ENCODE peak calls at places on chromosomes 4 and X, in five cellular contexts. X is COR-L47, P is right atrium auricular region, D is GM20000, L is nephron progenitor cell. K is an unnamed sample.
A peak's percentile ranks its signal among the peaks of the same experiment; 100 is the strongest.

GRCh38 chrX:1851527-1851926 is 236.7 kb downstream of the ASMT start:
- DNase-seq in X (no peak), P (no peak), D (no peak), L (no peak), K (no peak)

GRCh38 chrX:108468486-108468885 is 28.8 kb downstream of the COL4A5 start:
- DNase-seq in X (no peak), P (no peak), D (no peak), L (no peak), K (no peak)

GRCh38 chr4:186634591-186635128 is 79.3 kb upstream of the MTNR1A start:
- DNase-seq in X (no peak), P (no peak), D (no peak), L (no peak), K (no peak)

GRCh38 chrX:39519566-39520301 is 578.0 kb downstream of the BCOR start:
- DNase-seq in X (no peak), P (peak; percentile 64), D (no peak), L (no peak), K (no peak)

GRCh38 chr4:26087108-26087507 is 173.1 kb downstream of the SMIM20 start:
- DNase-seq in X (no peak), P (no peak), D (no peak), L (no peak), K (no peak)

GRCh38 chr4:7607156-7607910 is 172.6 kb upstream of the PSAPL1 start:
- DNase-seq in X (no peak), P (no peak), D (no peak), L (no peak), K (no peak)

GRCh38 chr4:162891788-162892707 is 274.6 kb downstream of the NAF1 start:
- DNase-seq in X (no peak), P (no peak), D (peak; percentile 61), L (no peak), K (no peak)

GRCh38 chrX:67610282-67610681 is 66.5 kb downstream of the AR start:
- DNase-seq in X (no peak), P (no peak), D (no peak), L (no peak), K (no peak)

GRCh38 chr4:188168621-188169020 is 29.4 kb downstream of the TRIML1 start:
- DNase-seq in X (no peak), P (no peak), D (no peak), L (no peak), K (no peak)

GRCh38 chr4:36013206-36013605 is 231.1 kb downstream of the ARAP2 start:
- DNase-seq in X (no peak), P (no peak), D (no peak), L (no peak), K (no peak)

GRCh38 chrX:8879750-8880149 is 78.6 kb upstream of the FAM9A start:
- DNase-seq in X (no peak), P (no peak), D (no peak), L (peak; percentile 39), K (no peak)

GRCh38 chr4:185839204-185839712 is 27.3 kb upstream of the SORBS2 start:
- DNase-seq in X (no peak), P (no peak), D (no peak), L (peak; percentile 53), K (no peak)

GRCh38 chrX:1075741-1076140 is 136.7 kb downstream of the CRLF2 start:
- DNase-seq in X (no peak), P (no peak), D (no peak), L (no peak), K (no peak)

GRCh38 chrX:56790778-56791177 is 61.7 kb downstream of the NBDY start:
- DNase-seq in X (no peak), P (peak; percentile 43), D (no peak), L (no peak), K (no peak)

GRCh38 chrX:99033226-99033901 is 1376.7 kb downstream of the PCDH19 start:
- DNase-seq in X (no peak), P (no peak), D (no peak), L (no peak), K (no peak)

GRCh38 chrX:39894626-39895025 is 203.1 kb downstream of the BCOR start:
- DNase-seq in X (peak; percentile 43), P (no peak), D (no peak), L (no peak), K (no peak)

GRCh38 chrX:38891641-38892413 is 90.6 kb downstream of the MID1IP1 start:
- DNase-seq in X (no peak), P (no peak), D (peak; percentile 25), L (no peak), K (no peak)

GRCh38 chrX:107764845-107765608 is 10.6 kb downstream of the TSC22D3 start:
- DNase-seq in X (no peak), P (no peak), D (no peak), L (no peak), K (no peak)

GRCh38 chr4:6523251-6523650 is 50.8 kb upstream of the PPP2R2C start:
- DNase-seq in X (no peak), P (no peak), D (no peak), L (no peak), K (no peak)

GRCh38 chr4:80049813-80050534 is 23.1 kb downstream of the ANTXR2 start:
- DNase-seq in X (no peak), P (no peak), D (no peak), L (no peak), K (no peak)

GRCh38 chr4:152983774-152984411 is 47.8 kb downstream of the FHDC1 start:
- DNase-seq in X (no peak), P (no peak), D (no peak), L (no peak), K (no peak)

GRCh38 chrX:130186645-130187044 is 14.9 kb downstream of the RAB33A start:
- DNase-seq in X (no peak), P (no peak), D (no peak), L (no peak), K (no peak)

GRCh38 chrX:24148535-24149345 is 789 bp upstream of the ZFX start:
- DNase-seq in X (no peak), P (no peak), D (no peak), L (peak; percentile 60), K (peak; percentile 28)

GRCh38 chr4:40401646-40402045 is 66.5 kb downstream of the CHRNA9 start:
- DNase-seq in X (no peak), P (no peak), D (no peak), L (no peak), K (no peak)

GRCh38 chrX:149510386-149510785 is 5.3 kb upstream of the IDS start:
- DNase-seq in X (no peak), P (no peak), D (no peak), L (no peak), K (no peak)

GRCh38 chrX:1239681-1240142 is 27.3 kb upstream of the CRLF2 start:
- DNase-seq in X (no peak), P (peak; percentile 85), D (peak; percentile 77), L (no peak), K (no peak)

GRCh38 chr4:168634276-168634802 is 137.5 kb downstream of the PALLD start:
- DNase-seq in X (no peak), P (no peak), D (no peak), L (peak; percentile 50), K (no peak)

GRCh38 chrX:19855700-19856381 is 31.6 kb downstream of the SH3KBP1 start:
- DNase-seq in X (no peak), P (no peak), D (no peak), L (no peak), K (no peak)

GRCh38 chr4:77501240-77501639 is 104.4 kb upstream of the CXCL13 start:
- DNase-seq in X (no peak), P (no peak), D (no peak), L (no peak), K (no peak)

K was measured in pancreas.